ENCODE peak calls at places on chromosomes 2 and 18, in six cellular contexts. One of them, this sample, is unnamed.

GRCh38 chr2:72349016-72349415 is 201.4 kb upstream of the CYP26B1 start:
- DNase-seq in astrocyte: no peak
- DNase-seq in neural progenitor cell: no peak
- DNase-seq in GM23248: no peak
- DNase-seq in GM23338: no peak
- DNase-seq in A549: no peak
- DNase-seq in this sample: no peak

GRCh38 chr18:22422909-22423548 is 5.3 kb upstream of the CTAGE1 start:
- DNase-seq in astrocyte: peak; percentile 73
- DNase-seq in neural progenitor cell: no peak
- DNase-seq in GM23248: peak; percentile 73
- DNase-seq in GM23338: no peak
- DNase-seq in A549: no peak
- DNase-seq in this sample: no peak

GRCh38 chr2:160308915-160309314 is 108.8 kb upstream of the ITGB6 start:
- DNase-seq in astrocyte: peak; percentile 95
- DNase-seq in neural progenitor cell: no peak
- DNase-seq in GM23248: peak; percentile 92
- DNase-seq in GM23338: peak; percentile 42
- DNase-seq in A549: no peak
- DNase-seq in this sample: no peak

GRCh38 chr2:236826727-236827126 is 257.1 kb downstream of the ACKR3 start:
- DNase-seq in astrocyte: no peak
- DNase-seq in neural progenitor cell: no peak
- DNase-seq in GM23248: no peak
- DNase-seq in GM23338: no peak
- DNase-seq in A549: no peak
- DNase-seq in this sample: no peak

GRCh38 chr2:207241198-207241597 is 75.5 kb upstream of the KLF7 start:
- DNase-seq in astrocyte: peak; percentile 27
- DNase-seq in neural progenitor cell: no peak
- DNase-seq in GM23248: peak; percentile 40
- DNase-seq in GM23338: no peak
- DNase-seq in A549: no peak
- DNase-seq in this sample: no peak

GRCh38 chr2:167240671-167241070 is 352.4 kb downstream of the XIRP2 start:
- DNase-seq in astrocyte: peak; percentile 14
- DNase-seq in neural progenitor cell: no peak
- DNase-seq in GM23248: peak; percentile 15
- DNase-seq in GM23338: no peak
- DNase-seq in A549: no peak
- DNase-seq in this sample: no peak

GRCh38 chr18:78970774-78971333 is 8.8 kb upstream of the SALL3 start:
- DNase-seq in astrocyte: no peak
- DNase-seq in neural progenitor cell: no peak
- DNase-seq in GM23248: no peak
- DNase-seq in GM23338: no peak
- DNase-seq in A549: no peak
- DNase-seq in this sample: no peak

GRCh38 chr2:97950329-97951154 is 45.2 kb downstream of the TMEM131 start:
- DNase-seq in astrocyte: peak; percentile 96
- DNase-seq in neural progenitor cell: no peak
- DNase-seq in GM23248: peak; percentile 84
- DNase-seq in GM23338: no peak
- DNase-seq in A549: no peak
- DNase-seq in this sample: no peak

GRCh38 chr2:71070294-71071025 is 2.0 kb downstream of the NAGK start:
- DNase-seq in astrocyte: no peak
- DNase-seq in neural progenitor cell: peak; percentile 43
- DNase-seq in GM23248: peak; percentile 75
- DNase-seq in GM23338: peak; percentile 73
- DNase-seq in A549: peak; percentile 70
- DNase-seq in this sample: peak; percentile 71

GRCh38 chr2:31903109-31903780 is 107.6 kb downstream of the MEMO1 start:
- DNase-seq in astrocyte: no peak
- DNase-seq in neural progenitor cell: no peak
- DNase-seq in GM23248: no peak
- DNase-seq in GM23338: no peak
- DNase-seq in A549: no peak
- DNase-seq in this sample: no peak

GRCh38 chr18:77754475-77755044 is 504.9 kb downstream of the GALR1 start:
- DNase-seq in astrocyte: no peak
- DNase-seq in neural progenitor cell: no peak
- DNase-seq in GM23248: no peak
- DNase-seq in GM23338: no peak
- DNase-seq in A549: no peak
- DNase-seq in this sample: no peak

GRCh38 chr2:155690785-155691184 is 641.7 kb downstream of the NR4A2 start:
- DNase-seq in astrocyte: no peak
- DNase-seq in neural progenitor cell: no peak
- DNase-seq in GM23248: no peak
- DNase-seq in GM23338: no peak
- DNase-seq in A549: no peak
- DNase-seq in this sample: no peak

GRCh38 chr2:174673876-174674275 is 76.3 kb upstream of the WIPF1 start:
- DNase-seq in astrocyte: peak; percentile 40
- DNase-seq in neural progenitor cell: no peak
- DNase-seq in GM23248: peak; percentile 73
- DNase-seq in GM23338: no peak
- DNase-seq in A549: no peak
- DNase-seq in this sample: no peak

GRCh38 chr2:207142461-207142860 is 23.3 kb downstream of the KLF7 start:
- DNase-seq in astrocyte: no peak
- DNase-seq in neural progenitor cell: no peak
- DNase-seq in GM23248: peak; percentile 57
- DNase-seq in GM23338: no peak
- DNase-seq in A549: peak; percentile 35
- DNase-seq in this sample: no peak

GRCh38 chr18:8252371-8252770 is 356.9 kb upstream of the RAB12 start:
- DNase-seq in astrocyte: no peak
- DNase-seq in neural progenitor cell: no peak
- DNase-seq in GM23248: no peak
- DNase-seq in GM23338: peak; percentile 20
- DNase-seq in A549: no peak
- DNase-seq in this sample: no peak

GRCh38 chr18:8248576-8248975 is 360.7 kb upstream of the RAB12 start:
- DNase-seq in astrocyte: no peak
- DNase-seq in neural progenitor cell: no peak
- DNase-seq in GM23248: no peak
- DNase-seq in GM23338: no peak
- DNase-seq in A549: no peak
- DNase-seq in this sample: no peak

GRCh38 chr18:8242306-8242705 is 366.9 kb upstream of the RAB12 start:
- DNase-seq in astrocyte: no peak
- DNase-seq in neural progenitor cell: no peak
- DNase-seq in GM23248: peak; percentile 6
- DNase-seq in GM23338: no peak
- DNase-seq in A549: no peak
- DNase-seq in this sample: no peak

GRCh38 chr18:8241731-8242130 is 367.5 kb upstream of the RAB12 start:
- DNase-seq in astrocyte: no peak
- DNase-seq in neural progenitor cell: no peak
- DNase-seq in GM23248: no peak
- DNase-seq in GM23338: no peak
- DNase-seq in A549: no peak
- DNase-seq in this sample: no peak

GRCh38 chr18:8247700-8248099 is 361.5 kb upstream of the RAB12 start:
- DNase-seq in astrocyte: no peak
- DNase-seq in neural progenitor cell: peak; percentile 58
- DNase-seq in GM23248: no peak
- DNase-seq in GM23338: peak; percentile 17
- DNase-seq in A549: no peak
- DNase-seq in this sample: no peak
- H3K4me2 ChIP-seq in astrocyte: no peak overlapping the region
- H3K4me2 ChIP-seq in neural progenitor cell: peak overlapping the region; percentile 53
- H3K4me2 ChIP-seq in GM23248: no peak overlapping the region
- H3K4me2 ChIP-seq in GM23338: no peak overlapping the region
- H3K4me2 ChIP-seq in A549: no peak overlapping the region
- H3K4me2 ChIP-seq in this sample: no peak overlapping the region

GRCh38 chr2:38487852-38488251 is 110.8 kb upstream of the ATL2 start:
- DNase-seq in astrocyte: no peak
- DNase-seq in neural progenitor cell: no peak
- DNase-seq in GM23248: no peak
- DNase-seq in GM23338: no peak
- DNase-seq in A549: no peak
- DNase-seq in this sample: no peak
- H3K4me2 ChIP-seq in astrocyte: no peak overlapping the region
- H3K4me2 ChIP-seq in neural progenitor cell: no peak overlapping the region
- H3K4me2 ChIP-seq in GM23248: no peak overlapping the region
- H3K4me2 ChIP-seq in GM23338: no peak overlapping the region
- H3K4me2 ChIP-seq in A549: no peak overlapping the region
- H3K4me2 ChIP-seq in this sample: no peak overlapping the region

GRCh38 chr18:62586148-62586774 is 63.4 kb downstream of the ZCCHC2 start:
- DNase-seq in astrocyte: peak; percentile 43
- DNase-seq in neural progenitor cell: peak; percentile 86
- DNase-seq in GM23248: peak; percentile 86
- DNase-seq in GM23338: peak; percentile 85
- DNase-seq in A549: peak; percentile 60
- DNase-seq in this sample: peak; percentile 45
- H3K4me2 ChIP-seq in astrocyte: peak overlapping the region; percentile 66
- H3K4me2 ChIP-seq in neural progenitor cell: no peak overlapping the region
- H3K4me2 ChIP-seq in GM23248: peak overlapping the region; percentile 51
- H3K4me2 ChIP-seq in GM23338: no peak overlapping the region
- H3K4me2 ChIP-seq in A549: peak overlapping the region; percentile 34
- H3K4me2 ChIP-seq in this sample: no peak overlapping the region

GRCh38 chr2:196337618-196337953 is 166.2 kb upstream of the STK17B start:
- DNase-seq in astrocyte: no peak
- DNase-seq in neural progenitor cell: peak; percentile 9
- DNase-seq in GM23248: no peak
- DNase-seq in GM23338: peak; percentile 48
- DNase-seq in A549: no peak
- DNase-seq in this sample: no peak

GRCh38 chr2:196344397-196344796 is 173.0 kb upstream of the STK17B start:
- DNase-seq in astrocyte: no peak
- DNase-seq in neural progenitor cell: no peak
- DNase-seq in GM23248: no peak
- DNase-seq in GM23338: no peak
- DNase-seq in A549: no peak
- DNase-seq in this sample: no peak

GRCh38 chr2:196338440-196338839 is 167.1 kb upstream of the STK17B start:
- DNase-seq in astrocyte: no peak
- DNase-seq in neural progenitor cell: no peak
- DNase-seq in GM23248: no peak
- DNase-seq in GM23338: no peak
- DNase-seq in A549: no peak
- DNase-seq in this sample: no peak

GRCh38 chr2:196336715-196337617 is 165.6 kb upstream of the STK17B start:
- DNase-seq in astrocyte: no peak
- DNase-seq in neural progenitor cell: peak; percentile 37
- DNase-seq in GM23248: peak; percentile 74
- DNase-seq in GM23338: peak; percentile 61
- DNase-seq in A549: peak; percentile 29
- DNase-seq in this sample: peak; percentile 49

GRCh38 chr2:196341318-196341841 is 170.0 kb upstream of the STK17B start:
- DNase-seq in astrocyte: no peak
- DNase-seq in neural progenitor cell: no peak
- DNase-seq in GM23248: no peak
- DNase-seq in GM23338: no peak
- DNase-seq in A549: no peak
- DNase-seq in this sample: no peak
- H3K4me2 ChIP-seq in astrocyte: no peak overlapping the region
- H3K4me2 ChIP-seq in neural progenitor cell: no peak overlapping the region
- H3K4me2 ChIP-seq in GM23248: no peak overlapping the region
- H3K4me2 ChIP-seq in GM23338: no peak overlapping the region
- H3K4me2 ChIP-seq in A549: no peak overlapping the region
- H3K4me2 ChIP-seq in this sample: no peak overlapping the region

GRCh38 chr18:23673725-23674124 is 11.0 kb upstream of the ANKRD29 start:
- DNase-seq in astrocyte: no peak
- DNase-seq in neural progenitor cell: no peak
- DNase-seq in GM23248: no peak
- DNase-seq in GM23338: no peak
- DNase-seq in A549: no peak
- DNase-seq in this sample: no peak
- H3K4me2 ChIP-seq in astrocyte: no peak overlapping the region
- H3K4me2 ChIP-seq in neural progenitor cell: no peak overlapping the region
- H3K4me2 ChIP-seq in GM23248: no peak overlapping the region
- H3K4me2 ChIP-seq in GM23338: no peak overlapping the region
- H3K4me2 ChIP-seq in A549: no peak overlapping the region
- H3K4me2 ChIP-seq in this sample: no peak overlapping the region

DNA sequence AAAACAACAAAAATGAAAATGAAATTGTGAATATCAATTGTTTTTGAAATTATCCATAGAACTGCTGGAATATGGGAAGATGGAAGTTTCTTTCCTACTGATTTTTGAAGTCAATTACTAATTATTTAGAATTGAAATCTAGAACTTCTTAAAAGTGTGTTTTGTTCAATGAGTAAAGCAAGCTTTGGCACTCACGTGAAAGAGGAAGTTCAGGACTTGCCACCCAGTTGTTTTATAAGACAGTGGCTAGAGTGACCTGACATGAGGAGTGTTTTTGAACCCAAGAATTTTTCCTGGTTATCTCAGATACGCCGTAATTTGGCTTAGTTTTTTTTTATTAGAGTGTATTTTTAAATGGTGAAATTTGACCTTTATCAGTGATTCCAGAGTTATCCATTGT is 3.5 kb downstream of the MXD1 start:
- DNase-seq in astrocyte: no peak
- DNase-seq in neural progenitor cell: no peak
- DNase-seq in GM23248: no peak
- DNase-seq in GM23338: no peak
- DNase-seq in A549: no peak
- DNase-seq in this sample: peak; percentile 47
- H3K4me2 ChIP-seq in astrocyte: peak overlapping the region; percentile 91
- H3K4me2 ChIP-seq in neural progenitor cell: no peak overlapping the region
- H3K4me2 ChIP-seq in GM23248: peak overlapping the region; percentile 86
- H3K4me2 ChIP-seq in GM23338: no peak overlapping the region
- H3K4me2 ChIP-seq in A549: peak overlapping the region; percentile 24
- H3K4me2 ChIP-seq in this sample: peak overlapping the region; percentile 34